ENCODE peak calls at places on chromosomes 4 and X, in six cellular contexts. One of them, this sample, is unnamed.

GRCh38 chrX:108001218-108001814 is 19.1 kb upstream of the TEX13B start:
- DNase-seq in brain microvascular endothelial cell: peak
- DNase-seq in GM12878: no peak
- DNase-seq in pancreas: no peak
- DNase-seq in IMR-90: peak
- DNase-seq in lung: no peak
- DNase-seq in this sample: peak

GRCh38 chrX:45862801-45863200 is 662.1 kb upstream of the DIPK2B start:
- DNase-seq in brain microvascular endothelial cell: no peak
- DNase-seq in GM12878: no peak
- DNase-seq in pancreas: no peak
- DNase-seq in IMR-90: no peak
- DNase-seq in lung: no peak
- DNase-seq in this sample: no peak

GRCh38 chrX:133335027-133335426 is 80.3 kb downstream of the GPC4 start:
- DNase-seq in brain microvascular endothelial cell: peak
- DNase-seq in GM12878: no peak
- DNase-seq in pancreas: no peak
- DNase-seq in IMR-90: peak
- DNase-seq in lung: no peak
- DNase-seq in this sample: peak

GRCh38 chr4:81796790-81797528 is 325.3 kb upstream of the RASGEF1B start:
- DNase-seq in brain microvascular endothelial cell: no peak
- DNase-seq in GM12878: no peak
- DNase-seq in pancreas: no peak
- DNase-seq in IMR-90: no peak
- DNase-seq in lung: no peak
- DNase-seq in this sample: no peak

GRCh38 chr4:13777341-13777740 is 149.8 kb upstream of the BOD1L1 start:
- DNase-seq in brain microvascular endothelial cell: peak
- DNase-seq in GM12878: no peak
- DNase-seq in pancreas: no peak
- DNase-seq in IMR-90: no peak
- DNase-seq in lung: no peak
- DNase-seq in this sample: peak

GRCh38 chr4:169899295-169899694 is 126.9 kb downstream of the MFAP3L start:
- DNase-seq in brain microvascular endothelial cell: peak
- DNase-seq in GM12878: no peak
- DNase-seq in pancreas: no peak
- DNase-seq in IMR-90: no peak
- DNase-seq in lung: no peak
- DNase-seq in this sample: no peak

GRCh38 chrX:50770702-50771101 is 43.3 kb downstream of the SHROOM4 start:
- DNase-seq in brain microvascular endothelial cell: no peak
- DNase-seq in GM12878: no peak
- DNase-seq in pancreas: no peak
- DNase-seq in IMR-90: no peak
- DNase-seq in lung: peak
- DNase-seq in this sample: no peak

GRCh38 chrX:24682739-24683432 is 10.8 kb upstream of the POLA1 start:
- DNase-seq in brain microvascular endothelial cell: no peak
- DNase-seq in GM12878: no peak
- DNase-seq in pancreas: no peak
- DNase-seq in IMR-90: no peak
- DNase-seq in lung: no peak
- DNase-seq in this sample: no peak

GRCh38 chr4:185004562-185005208 is 13.6 kb upstream of the HELT start:
- DNase-seq in brain microvascular endothelial cell: no peak
- DNase-seq in GM12878: no peak
- DNase-seq in pancreas: peak
- DNase-seq in IMR-90: no peak
- DNase-seq in lung: no peak
- DNase-seq in this sample: no peak

GRCh38 chr4:47641755-47642154 is 156.7 kb downstream of the ATP10D start:
- DNase-seq in brain microvascular endothelial cell: peak
- DNase-seq in GM12878: no peak
- DNase-seq in pancreas: no peak
- DNase-seq in IMR-90: peak
- DNase-seq in lung: no peak
- DNase-seq in this sample: peak

GRCh38 chr4:89248879-89249281 is 58.7 kb downstream of the GPRIN3 start:
- DNase-seq in brain microvascular endothelial cell: no peak
- DNase-seq in GM12878: no peak
- DNase-seq in pancreas: peak
- DNase-seq in IMR-90: no peak
- DNase-seq in lung: no peak
- DNase-seq in this sample: no peak

GRCh38 chrX:71493111-71493613 is 39.7 kb upstream of the OGT start:
- DNase-seq in brain microvascular endothelial cell: no peak
- DNase-seq in GM12878: no peak
- DNase-seq in pancreas: no peak
- DNase-seq in IMR-90: no peak
- DNase-seq in lung: peak
- DNase-seq in this sample: peak

GRCh38 chr4:107721436-107722090 is 1.5 kb upstream of the PAPSS1 start:
- DNase-seq in brain microvascular endothelial cell: no peak
- DNase-seq in GM12878: no peak
- DNase-seq in pancreas: no peak
- DNase-seq in IMR-90: no peak
- DNase-seq in lung: no peak
- DNase-seq in this sample: no peak

GRCh38 chr4:98508825-98509539 is 149.4 kb downstream of the TSPAN5 start:
- DNase-seq in brain microvascular endothelial cell: peak
- DNase-seq in GM12878: no peak
- DNase-seq in pancreas: no peak
- DNase-seq in IMR-90: no peak
- DNase-seq in lung: no peak
- DNase-seq in this sample: no peak

GRCh38 chr4:28001698-28002097 is 1141.1 kb downstream of the STIM2 start:
- DNase-seq in brain microvascular endothelial cell: no peak
- DNase-seq in GM12878: no peak
- DNase-seq in pancreas: no peak
- DNase-seq in IMR-90: no peak
- DNase-seq in lung: no peak
- DNase-seq in this sample: no peak

GRCh38 chrX:140229187-140229586 is 263.9 kb upstream of the CXorf66 start:
- DNase-seq in brain microvascular endothelial cell: no peak
- DNase-seq in GM12878: no peak
- DNase-seq in pancreas: no peak
- DNase-seq in IMR-90: no peak
- DNase-seq in lung: no peak
- DNase-seq in this sample: no peak

GRCh38 chr4:71468086-71468485 is 129.3 kb downstream of the SLC4A4 start:
- DNase-seq in brain microvascular endothelial cell: no peak
- DNase-seq in GM12878: no peak
- DNase-seq in pancreas: no peak
- DNase-seq in IMR-90: peak
- DNase-seq in lung: no peak
- DNase-seq in this sample: no peak
- H3K4me3 ChIP-seq in brain microvascular endothelial cell: no peak
- H3K4me3 ChIP-seq in GM12878: no peak
- H3K4me3 ChIP-seq in pancreas: no peak
- H3K4me3 ChIP-seq in IMR-90: no peak
- H3K4me3 ChIP-seq in lung: no peak
- H3K4me3 ChIP-seq in this sample: no peak

GRCh38 chr4:2673157-2673556 is 83.0 kb downstream of the TNIP2 start:
- DNase-seq in brain microvascular endothelial cell: no peak
- DNase-seq in GM12878: no peak
- DNase-seq in pancreas: no peak
- DNase-seq in IMR-90: no peak
- DNase-seq in lung: no peak
- DNase-seq in this sample: peak
- TF ChIP-seq CTCF in brain microvascular endothelial cell: peak
- TF ChIP-seq CTCF in GM12878: peak
- TF ChIP-seq CTCF in pancreas: no peak
- TF ChIP-seq CTCF in IMR-90: peak
- TF ChIP-seq CTCF in lung: no peak
- TF ChIP-seq CTCF in this sample: peak

GRCh38 chr4:25710637-25711036 is 55.0 kb downstream of the SLC34A2 start:
- DNase-seq in brain microvascular endothelial cell: no peak
- DNase-seq in GM12878: no peak
- DNase-seq in pancreas: no peak
- DNase-seq in IMR-90: no peak
- DNase-seq in lung: no peak
- DNase-seq in this sample: no peak
- H3K4me3 ChIP-seq in brain microvascular endothelial cell: no peak
- H3K4me3 ChIP-seq in GM12878: no peak
- H3K4me3 ChIP-seq in pancreas: no peak
- H3K4me3 ChIP-seq in IMR-90: no peak
- H3K4me3 ChIP-seq in lung: no peak
- H3K4me3 ChIP-seq in this sample: no peak

DNA sequence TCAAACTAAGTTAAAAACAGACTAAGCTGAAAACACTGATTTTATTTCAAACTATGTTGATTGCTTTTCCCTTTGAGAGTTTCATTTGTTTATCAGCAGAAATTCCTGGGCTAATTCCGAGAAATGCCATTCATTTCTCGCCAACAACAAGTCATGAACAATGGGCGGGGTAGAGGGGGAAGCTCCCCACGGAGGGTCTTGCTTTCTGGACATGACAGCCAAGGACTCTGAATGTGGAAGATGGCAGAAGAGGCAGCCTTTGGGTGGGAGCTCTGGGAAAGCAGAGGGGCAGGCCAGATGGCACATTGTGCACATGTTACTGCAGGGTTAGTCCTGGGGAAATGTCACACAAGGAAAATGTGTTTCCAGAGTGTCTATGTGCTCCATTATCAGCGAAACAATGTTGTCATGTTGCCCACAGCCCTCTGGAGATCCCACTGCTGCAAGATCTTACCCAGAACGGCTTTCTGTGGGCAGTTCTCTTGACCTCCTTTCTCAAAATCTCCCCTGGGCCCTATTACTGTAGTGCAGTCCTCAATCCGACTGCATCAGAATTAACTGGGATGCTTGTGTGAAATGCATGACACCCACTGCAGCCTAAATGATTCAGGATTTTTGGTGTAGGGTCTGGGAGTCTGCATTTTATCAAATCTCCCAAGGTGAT is 45.0 kb downstream of the CHRDL1 start:
- DNase-seq in brain microvascular endothelial cell: no peak
- DNase-seq in GM12878: no peak
- DNase-seq in pancreas: no peak
- DNase-seq in IMR-90: no peak
- DNase-seq in lung: no peak
- DNase-seq in this sample: peak
- TF ChIP-seq CTCF in brain microvascular endothelial cell: no peak
- TF ChIP-seq CTCF in GM12878: no peak
- TF ChIP-seq CTCF in pancreas: no peak
- TF ChIP-seq CTCF in IMR-90: no peak
- TF ChIP-seq CTCF in lung: no peak
- TF ChIP-seq CTCF in this sample: no peak

DNA sequence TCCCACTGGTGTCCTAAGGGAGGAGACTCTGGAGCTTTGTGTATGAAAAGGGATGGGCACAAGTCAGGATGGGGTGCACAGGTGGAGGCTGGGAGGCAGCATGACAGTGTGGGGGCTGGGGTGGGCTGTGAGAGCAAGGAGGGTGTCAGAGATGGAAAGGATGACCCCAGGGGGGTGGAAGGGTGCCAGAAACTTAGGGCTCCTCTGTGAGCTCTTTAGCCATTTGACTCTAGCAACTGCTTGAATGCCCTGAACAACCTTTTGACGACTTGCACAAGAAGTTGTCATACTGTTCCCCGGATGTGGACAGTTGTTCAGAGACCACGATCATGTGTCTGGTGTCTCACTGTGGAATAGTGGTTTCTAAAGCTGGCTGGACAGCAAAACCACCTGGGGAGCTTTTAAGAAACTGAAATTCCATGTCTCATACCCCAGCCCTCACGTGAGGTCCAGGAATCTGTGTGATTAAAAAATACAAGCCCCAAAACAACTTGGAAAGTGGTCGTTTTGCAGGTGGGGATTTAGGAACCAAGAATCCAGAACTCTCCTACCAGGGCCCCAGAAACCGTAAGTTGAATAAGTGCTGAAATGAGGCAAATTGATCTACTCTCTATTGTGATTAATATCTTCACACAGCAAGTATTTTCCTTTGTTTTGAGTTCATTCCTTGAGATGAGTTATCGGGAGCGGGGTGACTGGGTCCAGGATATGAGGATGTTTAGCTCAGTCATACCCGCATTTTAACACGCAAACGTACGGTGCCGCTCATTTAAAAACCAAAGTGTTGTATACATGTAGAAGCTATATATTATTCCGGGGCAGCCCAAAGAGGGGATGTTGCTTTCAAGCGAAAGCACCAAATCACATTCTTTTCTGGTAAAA is 3.4 kb downstream of the RHOH start:
- DNase-seq in brain microvascular endothelial cell: no peak
- DNase-seq in GM12878: peak
- DNase-seq in pancreas: no peak
- DNase-seq in IMR-90: peak
- DNase-seq in lung: peak
- DNase-seq in this sample: peak
- H3K4me3 ChIP-seq in brain microvascular endothelial cell: no peak
- H3K4me3 ChIP-seq in GM12878: peak
- H3K4me3 ChIP-seq in pancreas: no peak
- H3K4me3 ChIP-seq in IMR-90: no peak
- H3K4me3 ChIP-seq in lung: no peak
- H3K4me3 ChIP-seq in this sample: no peak

This sample was measured in fibroblast of mammary gland.